ENCODE peak calls at places on chromosomes 16 and 17, in eight cellular contexts. I is ovary; Q is OCI-LY7; E is hepatocyte; X is psoas muscle; B is iPS DF 6.9; N is naive thymus-derived CD4-positive, alpha-beta T cell; H is neuronal stem cell. O is an unnamed sample.

GRCh38 chr16:88746511-88746910 is 38.5 kb downstream of the PIEZO1 start:
- DNase-seq in I (peak), Q (no peak), E (no peak), X (peak), B (no peak), N (no peak), H (no peak), O (no peak)

GRCh38 chr17:75815399-75815798 is 28.8 kb downstream of the UNC13D start:
- DNase-seq in I (no peak), Q (no peak), E (no peak), X (no peak), B (no peak), N (no peak), H (no peak), O (no peak)

GRCh38 chr17:68197091-68197996 is 50.5 kb upstream of the AMZ2 start:
- DNase-seq in I (no peak), Q (no peak), E (peak), X (peak), B (no peak), N (peak), H (no peak), O (no peak)

GRCh38 chr16:48450367-48450766 is 65.2 kb upstream of the SIAH1 start:
- DNase-seq in I (no peak), Q (no peak), E (no peak), X (no peak), B (no peak), N (no peak), H (no peak), O (no peak)

GRCh38 chr16:29686740-29687327 is 7.9 kb downstream of the QPRT start:
- DNase-seq in I (no peak), Q (no peak), E (no peak), X (no peak), B (no peak), N (no peak), H (no peak), O (no peak)

GRCh38 chr17:56978441-56979090 is 635 bp downstream of the SCPEP1 start:
- DNase-seq in I (no peak), Q (peak), E (no peak), X (no peak), B (no peak), N (no peak), H (no peak), O (no peak)

GRCh38 chr17:44921122-44921882 is 6.0 kb upstream of the GFAP start:
- DNase-seq in I (no peak), Q (no peak), E (no peak), X (no peak), B (no peak), N (no peak), H (peak), O (no peak)

GRCh38 chr17:18967806-18968744 is 16.1 kb downstream of the SLC5A10 start:
- DNase-seq in I (no peak), Q (no peak), E (peak), X (no peak), B (no peak), N (no peak), H (no peak), O (no peak)

GRCh38 chr17:9138161-9138717 is 116.9 kb downstream of the NTN1 start:
- DNase-seq in I (no peak), Q (no peak), E (no peak), X (no peak), B (no peak), N (no peak), H (no peak), O (no peak)

GRCh38 chr16:31472559-31473203 is 729 bp downstream of the TGFB1I1 start:
- DNase-seq in I (peak), Q (no peak), E (peak), X (peak), B (no peak), N (no peak), H (no peak), O (no peak)

GRCh38 chr17:80956321-80957190 is 35.1 kb upstream of the CHMP6 start:
- DNase-seq in I (no peak), Q (no peak), E (no peak), X (no peak), B (no peak), N (no peak), H (no peak), O (no peak)

GRCh38 chr17:81164464-81165245 is 652 bp upstream of the PVALEF start:
- DNase-seq in I (no peak), Q (no peak), E (no peak), X (no peak), B (no peak), N (no peak), H (no peak), O (peak)

GRCh38 chr16:72428611-72429376 is 256.8 kb upstream of the PMFBP1 start:
- DNase-seq in I (no peak), Q (no peak), E (no peak), X (no peak), B (no peak), N (no peak), H (no peak), O (peak)

GRCh38 chr16:54883358-54883757 is 47.3 kb upstream of the IRX5 start:
- DNase-seq in I (no peak), Q (no peak), E (no peak), X (no peak), B (no peak), N (no peak), H (no peak), O (no peak)

GRCh38 chr16:77637939-77638338 is 84.4 kb upstream of the NUDT7 start:
- DNase-seq in I (no peak), Q (no peak), E (no peak), X (no peak), B (no peak), N (no peak), H (no peak), O (no peak)

GRCh38 chr16:62644030-62644812 is 608.0 kb upstream of the CDH8 start:
- DNase-seq in I (no peak), Q (no peak), E (no peak), X (peak), B (no peak), N (no peak), H (no peak), O (no peak)

GRCh38 chr17:78944956-78945355 is 19.8 kb upstream of the TIMP2 start:
- DNase-seq in I (no peak), Q (no peak), E (no peak), X (no peak), B (no peak), N (no peak), H (no peak), O (no peak)

GRCh38 chr16:14490281-14490680 is 139.8 kb downstream of the PARN start:
- DNase-seq in I (no peak), Q (no peak), E (no peak), X (no peak), B (no peak), N (no peak), H (no peak), O (no peak)

GRCh38 chr16:51877686-51878085 is 669.3 kb downstream of the TOX3 start:
- DNase-seq in I (no peak), Q (no peak), E (no peak), X (no peak), B (no peak), N (no peak), H (no peak), O (no peak)

DNA sequence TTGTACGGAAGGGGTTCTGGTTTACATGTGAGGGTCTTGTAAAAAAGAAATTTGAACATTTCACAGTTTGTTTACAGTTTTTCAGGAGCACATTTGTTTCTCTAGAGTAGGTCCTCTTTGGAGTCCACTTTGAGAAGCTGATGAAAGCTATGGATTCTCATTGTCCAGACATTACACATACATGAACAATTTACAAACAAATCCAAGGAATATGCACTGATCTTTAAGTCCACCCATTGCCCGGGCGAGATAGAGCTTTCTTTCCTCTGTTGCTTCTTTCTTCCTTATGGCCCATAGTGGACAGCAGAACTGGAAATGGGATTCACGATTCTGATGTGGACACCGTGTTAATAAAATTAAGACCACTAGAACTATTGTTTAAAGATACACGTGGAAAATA is 1.9 kb downstream of the DCAF7 start:
- DNase-seq in I (no peak), Q (no peak), E (no peak), X (no peak), B (no peak), N (no peak), H (no peak), O (no peak)
- H3K27ac ChIP-seq in I (no peak), Q (no peak), E (peak), X (peak), B (no peak), N (peak), H (no peak), O (no peak)

DNA sequence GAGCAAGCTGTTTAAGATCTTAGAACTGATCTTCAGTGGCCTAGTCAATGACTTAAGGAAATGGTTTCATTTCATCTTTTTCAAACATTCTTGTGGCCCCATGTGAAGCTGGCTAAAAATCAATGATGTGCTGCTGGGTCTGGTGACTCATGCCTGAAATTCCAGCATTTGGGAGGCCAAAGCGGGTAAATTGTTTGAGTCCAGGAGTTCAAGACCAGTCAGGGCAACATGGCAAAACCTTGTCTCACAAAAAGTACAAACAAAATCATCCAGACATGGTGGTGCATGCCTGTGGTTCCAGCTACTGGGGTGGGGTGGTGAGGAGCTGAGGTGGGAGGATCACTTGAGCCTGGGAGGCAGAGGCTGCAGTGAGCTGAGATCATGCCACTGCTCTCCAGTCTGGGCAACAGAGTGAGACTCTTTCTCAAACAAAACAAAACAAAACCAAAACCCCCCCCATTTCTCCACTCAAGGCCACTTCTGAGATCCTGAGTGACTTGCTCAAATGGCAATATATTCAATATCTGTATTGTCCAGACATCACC is 17.4 kb upstream of the COL1A1 start:
- DNase-seq in I (peak), Q (no peak), E (peak), X (no peak), B (no peak), N (no peak), H (no peak), O (no peak)
- H3K27ac ChIP-seq in I (peak), Q (no peak), E (peak), X (peak), B (no peak), N (no peak), H (no peak), O (no peak)

DNA sequence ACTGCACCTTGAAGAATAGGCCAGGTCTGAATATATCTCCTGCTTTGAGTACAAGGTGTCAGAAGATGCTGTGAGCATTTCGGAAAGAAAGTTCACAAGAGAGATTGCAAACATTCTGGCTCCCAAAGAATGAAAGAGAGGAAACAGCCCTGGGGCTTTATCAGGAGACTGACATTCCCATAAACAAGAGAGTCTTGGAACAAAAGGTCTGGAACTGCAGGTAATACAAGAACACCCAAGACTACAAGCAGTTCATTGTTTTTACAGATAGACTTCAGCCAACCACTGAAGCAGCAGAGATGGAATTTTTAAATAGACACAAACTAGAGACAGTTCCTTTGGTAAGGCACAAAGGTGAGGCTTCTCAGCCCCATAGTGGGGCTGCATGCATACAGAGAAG is 14.4 kb downstream of the HSD17B2 start:
- DNase-seq in I (no peak), Q (no peak), E (no peak), X (no peak), B (no peak), N (no peak), H (no peak), O (no peak)
- H3K27ac ChIP-seq in I (no peak), Q (no peak), E (peak), X (no peak), B (no peak), N (no peak), H (no peak), O (no peak)

DNA sequence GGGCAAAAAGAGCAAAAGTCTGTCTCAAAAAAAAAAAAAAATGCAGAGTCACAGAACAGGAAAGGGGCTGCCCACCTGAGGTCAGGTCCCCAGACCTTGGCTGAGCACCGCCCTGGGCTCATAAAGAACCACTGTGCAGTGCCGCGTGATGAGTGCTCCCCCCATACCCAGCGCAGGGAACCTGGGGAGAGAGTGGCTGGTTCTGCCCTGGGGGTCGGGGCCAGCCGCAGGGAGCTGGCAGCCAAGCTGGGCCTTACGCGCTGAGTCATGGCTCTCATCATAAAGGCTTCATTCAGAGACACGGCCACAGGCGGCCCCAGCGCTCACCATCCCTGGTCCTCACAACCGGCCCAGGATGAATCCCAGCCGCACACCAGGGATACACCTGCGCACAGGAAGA is 80.7 kb downstream of the RAB11FIP4 start:
- DNase-seq in I (no peak), Q (no peak), E (no peak), X (no peak), B (no peak), N (no peak), H (no peak), O (peak)
- H3K27ac ChIP-seq in I (no peak), Q (no peak), E (no peak), X (no peak), B (no peak), N (no peak), H (no peak), O (peak)

GRCh38 chr17:77419095-77419494 is 278.3 kb downstream of the SEC14L1 start:
- DNase-seq in I (no peak), Q (no peak), E (no peak), X (no peak), B (no peak), N (no peak), H (no peak), O (no peak)
- H3K27ac ChIP-seq in I (peak), Q (no peak), E (no peak), X (no peak), B (no peak), N (no peak), H (peak), O (no peak)